ENCODE peak calls at places on chromosomes 4 and X, in seven cellular contexts. I, X, C, S, N, P and B are unnamed samples. For H3K79me1, the result is how much of the 10 kb centered on the place peaks cover.

GRCh38 chr4:83138979-83139378 is 24.4 kb upstream of the PLAC8 start:
- DNase-seq in I (no peak), X (no peak), C (no peak), S (no peak), N (no peak), P (no peak), B (no peak)

GRCh38 chr4:151267104-151267503 is 9.9 kb upstream of the PRSS48 start:
- DNase-seq in I (no peak), X (no peak), C (no peak), S (no peak), N (no peak), P (no peak), B (no peak)

GRCh38 chr4:123412700-123413512 is 16.3 kb downstream of the SPRY1 start:
- DNase-seq in I (no peak), X (no peak), C (no peak), S (peak), N (no peak), P (no peak), B (no peak)

GRCh38 chrX:103220511-103221406 is 5.9 kb downstream of the BEX4 start:
- DNase-seq in I (no peak), X (no peak), C (no peak), S (no peak), N (no peak), P (peak), B (no peak)

GRCh38 chr4:142845293-142846070 is 619 bp downstream of the INPP4B start:
- DNase-seq in I (peak), X (no peak), C (peak), S (peak), N (no peak), P (peak), B (peak)

GRCh38 chrX:111597967-111598366 is 83.0 kb upstream of the ALG13 start:
- DNase-seq in I (no peak), X (no peak), C (no peak), S (no peak), N (no peak), P (no peak), B (no peak)

GRCh38 chrX:48683411-48683982 is at the start of gene WAS:
- DNase-seq in I (no peak), X (no peak), C (no peak), S (no peak), N (no peak), P (no peak), B (no peak)

GRCh38 chr4:36863601-36864000 is 380.9 kb upstream of the NWD2 start:
- DNase-seq in I (no peak), X (no peak), C (no peak), S (no peak), N (no peak), P (no peak), B (no peak)

GRCh38 chrX:129472116-129472515 is 51.2 kb downstream of the SMARCA1 start:
- DNase-seq in I (no peak), X (peak), C (no peak), S (no peak), N (no peak), P (peak), B (no peak)

GRCh38 chr4:11438647-11439046 is 10.0 kb upstream of the HS3ST1 start:
- DNase-seq in I (no peak), X (no peak), C (no peak), S (no peak), N (no peak), P (no peak), B (no peak)

GRCh38 chr4:7214359-7214758 is 22.0 kb downstream of the SORCS2 start:
- DNase-seq in I (no peak), X (no peak), C (no peak), S (no peak), N (no peak), P (no peak), B (no peak)

GRCh38 chr4:177444911-177445736 is 2.9 kb upstream of the AGA start:
- DNase-seq in I (no peak), X (no peak), C (peak), S (no peak), N (peak), P (peak), B (no peak)

GRCh38 chrX:13659057-13659456 is 6.1 kb downstream of the TCEANC start:
- DNase-seq in I (no peak), X (peak), C (no peak), S (peak), N (no peak), P (peak), B (no peak)

GRCh38 chr4:46277165-46277951 is 112.6 kb downstream of the GABRA2 start:
- DNase-seq in I (no peak), X (no peak), C (no peak), S (no peak), N (no peak), P (no peak), B (no peak)

GRCh38 chrX:42290608-42291007 is 367.3 kb upstream of the CASK start:
- DNase-seq in I (no peak), X (peak), C (no peak), S (peak), N (no peak), P (peak), B (peak)

GRCh38 chrX:20653070-20653469 is 386.4 kb upstream of the RPS6KA3 start:
- DNase-seq in I (no peak), X (no peak), C (no peak), S (no peak), N (no peak), P (peak), B (no peak)

GRCh38 chr4:51843309-51844156 is 580 bp downstream of the DCUN1D4 start:
- DNase-seq in I (no peak), X (peak), C (no peak), S (peak), N (no peak), P (peak), B (peak)

GRCh38 chr4:21413807-21414370 is 534.7 kb downstream of the KCNIP4 start:
- DNase-seq in I (no peak), X (no peak), C (no peak), S (no peak), N (no peak), P (no peak), B (no peak)

GRCh38 chr4:82201303-82201702 is 172.5 kb downstream of the HNRNPD start:
- DNase-seq in I (no peak), X (no peak), C (no peak), S (no peak), N (no peak), P (no peak), B (no peak)

GRCh38 chr4:92334716-92335350 is 31.1 kb downstream of the GRID2 start:
- DNase-seq in I (no peak), X (no peak), C (no peak), S (no peak), N (no peak), P (no peak), B (no peak)

GRCh38 chrX:71622347-71623104 is 4.2 kb upstream of the CXCR3 start:
- DNase-seq in I (peak), X (peak), C (peak), S (peak), N (no peak), P (no peak), B (peak)

GRCh38 chrX:46208225-46208854 is 336.9 kb downstream of the ZNF674 start:
- DNase-seq in I (no peak), X (no peak), C (no peak), S (no peak), N (no peak), P (peak), B (no peak)

GRCh38 chr4:145988628-145989027 is 50.0 kb upstream of the ZNF827 start:
- DNase-seq in I (no peak), X (no peak), C (no peak), S (no peak), N (no peak), P (no peak), B (no peak)

GRCh38 chr4:41212221-41213203 is 1.8 kb downstream of the APBB2 start:
- DNase-seq in I (no peak), X (peak), C (no peak), S (peak), N (no peak), P (peak), B (peak)

GRCh38 chrX:2479420-2479780 is 21.4 kb downstream of the DHRSX start:
- DNase-seq in I (no peak), X (no peak), C (no peak), S (no peak), N (no peak), P (no peak), B (no peak)

GRCh38 chr4:132332932-132333722 is 816.0 kb upstream of the PCDH10 start:
- DNase-seq in I (no peak), X (no peak), C (no peak), S (peak), N (no peak), P (peak), B (peak)

GRCh38 chr4:115711575-115711974 is 598.2 kb upstream of the NDST4 start:
- DNase-seq in I (peak), X (no peak), C (no peak), S (peak), N (no peak), P (peak), B (peak)

GRCh38 chr4:6178757-6179156 is 21.6 kb downstream of the JAKMIP1 start:
- DNase-seq in I (no peak), X (no peak), C (no peak), S (no peak), N (no peak), P (peak), B (no peak)

GRCh38 chrX:153642313-153642654 is 4.7 kb upstream of the DUSP9 start:
- DNase-seq in I (no peak), X (no peak), C (peak), S (no peak), N (no peak), P (no peak), B (no peak)

GRCh38 chr4:26020083-26020668 is 106.2 kb downstream of the SMIM20 start:
- DNase-seq in I (no peak), X (peak), C (no peak), S (peak), N (no peak), P (peak), B (no peak)

GRCh38 chr4:175431635-175432034 is 380.4 kb downstream of the GPM6A start:
- DNase-seq in I (no peak), X (no peak), C (no peak), S (no peak), N (no peak), P (no peak), B (no peak)

GRCh38 chr4:95536650-95537049 is 12.1 kb downstream of the UNC5C start:
- DNase-seq in I (no peak), X (no peak), C (no peak), S (no peak), N (no peak), P (no peak), B (no peak)

GRCh38 chrX:40281341-40282005 is 183.7 kb upstream of the BCOR start:
- DNase-seq in I (no peak), X (no peak), C (no peak), S (no peak), N (no peak), P (no peak), B (no peak)

GRCh38 chrX:40278340-40279090 is 180.8 kb upstream of the BCOR start:
- DNase-seq in I (no peak), X (no peak), C (no peak), S (peak), N (no peak), P (peak), B (no peak)

GRCh38 chrX:40277672-40278071 is 179.9 kb upstream of the BCOR start:
- DNase-seq in I (no peak), X (no peak), C (no peak), S (no peak), N (no peak), P (no peak), B (no peak)

GRCh38 chrX:40279091-40279430 is 181.3 kb upstream of the BCOR start:
- DNase-seq in I (no peak), X (no peak), C (no peak), S (no peak), N (no peak), P (no peak), B (no peak)

DNA sequence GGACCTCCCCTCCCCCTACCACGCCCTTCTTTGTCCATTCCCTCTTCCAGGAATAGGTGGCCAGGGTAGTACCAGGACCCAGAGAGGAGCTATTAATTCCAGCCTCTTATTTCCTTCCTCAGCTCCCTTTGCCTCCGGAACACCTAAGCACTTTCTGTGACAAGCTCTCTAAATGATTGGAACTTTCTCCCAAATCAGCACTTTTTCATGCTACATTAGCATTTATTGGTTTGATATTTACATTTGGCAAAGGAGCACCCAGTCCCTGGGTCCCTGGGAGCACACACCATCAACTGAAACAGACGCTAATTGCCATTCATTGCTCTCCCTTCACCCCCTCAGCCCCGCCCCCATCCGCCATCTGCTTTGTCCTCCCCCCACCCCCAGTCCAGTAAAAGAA is 182.0 kb upstream of the BCOR start:
- DNase-seq in I (no peak), X (no peak), C (no peak), S (no peak), N (no peak), P (peak), B (no peak)
- H3K79me1 ChIP-seq in I (under half), X (under half), C (under half), S (under half), N (under half), P (under half), B (under half)

DNA sequence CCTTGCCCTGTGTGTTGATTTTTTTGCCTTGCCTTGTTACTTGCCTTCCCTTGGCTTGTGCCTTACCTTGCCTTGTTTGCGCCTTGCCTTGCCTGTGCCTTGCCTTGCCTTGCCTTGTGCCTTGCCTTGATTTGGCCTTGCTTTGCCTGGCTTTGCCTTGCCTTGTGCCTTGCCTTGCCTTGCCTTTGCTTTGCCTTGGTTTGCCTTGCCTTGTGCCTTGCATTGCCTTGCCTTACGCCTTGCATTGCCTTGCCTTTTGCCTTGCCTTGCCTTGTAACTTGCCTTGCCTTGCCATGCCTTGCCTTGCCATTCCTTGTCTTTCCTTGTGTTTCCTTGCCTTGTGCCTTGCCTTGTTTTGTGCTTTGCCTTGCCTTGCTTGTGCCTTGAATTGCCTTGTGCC is 94.6 kb downstream of the TAB3 start:
- DNase-seq in I (no peak), X (no peak), C (peak), S (no peak), N (no peak), P (no peak), B (no peak)
- H3K79me1 ChIP-seq in I (under half), X (under half), C (under half), S (under half), N (under half), P (under half), B (under half)

DNA sequence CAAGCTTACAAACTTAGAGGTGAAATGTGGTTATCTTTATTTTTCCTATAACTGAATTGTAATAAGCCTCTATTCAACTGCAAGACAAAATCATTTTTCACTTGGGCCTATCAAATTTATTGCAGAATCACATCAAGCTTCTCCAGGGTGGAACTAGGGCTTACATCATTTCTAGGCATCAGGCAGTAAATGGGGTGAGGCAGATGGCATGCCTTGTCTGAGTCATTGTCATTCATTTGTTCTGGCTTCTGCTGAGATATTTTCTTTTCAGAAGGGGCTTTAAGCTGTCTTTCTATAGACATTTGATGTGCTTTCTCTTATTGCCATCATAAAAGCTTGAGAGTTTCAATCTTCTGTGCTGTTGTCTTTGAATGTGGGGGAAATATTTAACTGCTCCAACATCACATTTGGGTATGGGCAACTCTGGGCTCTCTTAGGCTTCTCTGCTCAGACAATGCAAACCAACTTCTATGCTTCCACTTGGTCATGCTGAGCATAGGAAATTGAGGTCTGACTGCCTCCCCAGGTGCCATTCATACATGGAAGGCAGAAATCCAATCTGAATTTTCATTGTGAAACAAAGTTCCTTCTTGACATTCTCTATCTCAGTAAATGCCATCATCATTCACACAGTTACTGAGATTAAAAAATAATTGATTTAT is 225.8 kb upstream of the GIMD1 start:
- DNase-seq in I (no peak), X (no peak), C (no peak), S (no peak), N (no peak), P (no peak), B (no peak)
- H3K79me1 ChIP-seq in I (under half), X (under half), C (under half), S (under half), N (under half), P (under half), B (under half)

DNA sequence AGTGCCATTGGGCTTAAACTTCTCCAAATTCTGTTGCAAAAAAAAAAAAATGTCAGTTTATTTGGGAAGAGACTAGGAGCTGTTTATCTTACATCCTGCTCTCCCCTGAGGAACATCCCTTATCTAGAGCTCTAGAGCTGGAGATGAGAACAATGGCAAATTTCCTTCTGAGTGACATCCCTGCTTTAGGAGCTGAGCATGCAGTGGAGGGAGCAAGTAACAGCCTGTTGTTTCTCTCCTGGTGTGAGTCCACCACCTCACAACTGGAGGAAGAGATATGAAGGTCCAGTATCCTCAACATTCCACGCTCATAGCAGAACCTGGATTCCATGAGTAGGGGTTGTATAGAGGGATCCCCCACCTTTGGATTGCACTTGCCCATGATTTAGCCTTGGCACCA is 676.4 kb downstream of the PCDH18 start:
- DNase-seq in I (no peak), X (no peak), C (no peak), S (no peak), N (no peak), P (no peak), B (peak)
- H3K79me1 ChIP-seq in I (under half), X (under half), C (under half), S (under half), N (under half), P (under half), B (under half)

GRCh38 chr4:17932041-17932440 is 89.5 kb downstream of the LCORL start:
- DNase-seq in I (no peak), X (peak), C (no peak), S (no peak), N (no peak), P (no peak), B (no peak)
- H3K79me1 ChIP-seq in I (under half), X (under half), C (under half), S (under half), N (under half), P (under half), B (under half)

GRCh38 chrX:68498508-68499379 is at the start of gene YIPF6:
- DNase-seq in I (peak), X (peak), C (peak), S (peak), N (peak), P (peak), B (peak)
- H3K79me1 ChIP-seq in I (under half), X (under half), C (under half), S (under half), N (under half), P (under half), B (under half)

GRCh38 chr4:3368841-3369760 is 72.7 kb upstream of the HGFAC start:
- DNase-seq in I (no peak), X (no peak), C (no peak), S (peak), N (no peak), P (no peak), B (peak)
- H3K79me1 ChIP-seq in I (under half), X (under half), C (under half), S (under half), N (under half), P (under half), B (under half)

DNA sequence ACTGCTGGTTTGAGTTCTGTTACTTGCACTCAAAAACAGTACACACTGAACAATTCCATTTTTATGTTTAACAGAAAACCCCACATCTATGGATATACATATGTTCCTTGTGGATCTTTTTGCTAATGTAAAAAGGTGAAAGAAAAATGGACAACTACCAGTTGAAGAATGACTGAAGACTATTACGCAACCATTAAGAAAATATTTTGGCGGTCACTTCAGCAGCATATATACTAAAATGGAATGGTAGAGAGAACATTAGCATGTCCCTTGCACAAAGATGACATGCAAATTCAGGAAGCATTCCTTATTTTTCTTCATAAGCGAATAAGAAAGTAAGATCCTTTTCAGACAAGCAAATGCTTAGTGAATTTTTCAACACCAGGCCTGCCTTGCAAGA is 84.6 kb upstream of the FMR1 start:
- DNase-seq in I (no peak), X (no peak), C (no peak), S (no peak), N (no peak), P (no peak), B (no peak)
- H3K79me1 ChIP-seq in I (under half), X (under half), C (under half), S (under half), N (under half), P (under half), B (under half)

GRCh38 chr4:80008351-80008750 is 64.7 kb downstream of the ANTXR2 start:
- DNase-seq in I (no peak), X (no peak), C (no peak), S (no peak), N (no peak), P (no peak), B (no peak)
- H3K79me1 ChIP-seq in I (under half), X (under half), C (under half), S (under half), N (under half), P (under half), B (under half)